ENCODE peak calls at places on chromosomes 3 and 15, in eight cellular contexts. I is GM12892; M is heart left ventricle; H is AML-193; K is fibroblast of mammary gland; X is AG08396; R is iris pigment epithelial cell; E is stimulated activated CD8-positive, alpha-beta memory T cell treated with anti-CD3 and anti-CD28 coated beads, Interleukin-4, amount 100 ng/mL, for 1 hour. S is an unnamed sample.

GRCh38 chr15:68729789-68730201 is 90.9 kb downstream of the ANP32A start:
- DNase-seq in H (no peak), X (no peak), M (peak), E (no peak), K (peak), I (no peak), R (no peak), S (no peak)

GRCh38 chr3:18440053-18440768 is 15.1 kb upstream of the SATB1 start:
- DNase-seq in H (no peak), K (no peak), I (no peak), R (no peak), X (peak), M (no peak), E (no peak), S (no peak)

GRCh38 chr15:40441012-40441735 is 421 bp downstream of the BAHD1 start:
- DNase-seq in H (no peak), R (no peak), E (no peak), X (no peak), M (no peak), I (no peak), K (no peak), S (no peak)

GRCh38 chr3:62777130-62777529 is 98.1 kb downstream of the CADPS start:
- DNase-seq in I (no peak), H (no peak), R (no peak), K (no peak), X (no peak), M (no peak), E (no peak), S (no peak)

GRCh38 chr15:39846108-39846507 is 63.5 kb upstream of the FSIP1 start:
- DNase-seq in R (peak), M (no peak), H (no peak), K (no peak), I (no peak), E (no peak), X (no peak), S (no peak)

GRCh38 chr15:23072633-23073032 is 33.3 kb upstream of the TUBGCP5 start:
- DNase-seq in E (no peak), M (no peak), X (no peak), R (no peak), I (no peak), K (no peak), H (no peak), S (no peak)

GRCh38 chr3:187942658-187943241 is 197.5 kb upstream of the BCL6 start:
- DNase-seq in I (no peak), M (no peak), E (no peak), R (no peak), X (no peak), H (no peak), K (no peak), S (no peak)

GRCh38 chr3:135490219-135490618 is 475.3 kb upstream of the PPP2R3A start:
- DNase-seq in X (no peak), H (no peak), I (no peak), R (no peak), M (no peak), K (no peak), E (no peak), S (no peak)

GRCh38 chr3:71581981-71582611 is 1.4 kb downstream of the FOXP1 start:
- DNase-seq in I (no peak), R (peak), X (peak), E (no peak), K (no peak), H (peak), M (peak), S (peak)

GRCh38 chr15:23565395-23566069 is at the start of gene MKRN3:
- DNase-seq in R (peak), K (no peak), X (no peak), I (no peak), H (no peak), E (peak), M (no peak), S (peak)

GRCh38 chr3:188170461-188171459 is 16.8 kb downstream of the LPP start:
- DNase-seq in M (no peak), I (no peak), E (no peak), K (no peak), R (no peak), X (no peak), H (no peak), S (no peak)

GRCh38 chr15:47934342-47934741 is 186.4 kb upstream of the SLC24A5 start:
- DNase-seq in E (no peak), I (no peak), K (no peak), H (no peak), X (no peak), M (no peak), R (no peak), S (no peak)

GRCh38 chr3:180306691-180307090 is 270.0 kb upstream of the PEX5L start:
- DNase-seq in R (peak), H (no peak), I (no peak), X (peak), M (no peak), K (peak), E (no peak), S (no peak)

GRCh38 chr3:16361087-16361486 is 96.1 kb downstream of the OXNAD1 start:
- DNase-seq in E (no peak), X (no peak), R (no peak), K (no peak), H (no peak), I (no peak), M (no peak), S (no peak)

GRCh38 chr3:99753268-99753975 is 64.2 kb upstream of the CMSS1 start:
- DNase-seq in R (peak), H (peak), I (no peak), M (peak), X (peak), K (peak), E (no peak), S (no peak)

GRCh38 chr3:55623786-55624185 is 136.7 kb upstream of the WNT5A start:
- DNase-seq in H (no peak), I (no peak), M (no peak), E (no peak), K (no peak), R (peak), X (no peak), S (no peak)

GRCh38 chr3:29465836-29466235 is 185.0 kb downstream of the RBMS3 start:
- DNase-seq in H (no peak), I (no peak), E (no peak), R (peak), M (peak), K (peak), X (peak), S (no peak)

GRCh38 chr15:59283717-59284336 is 77.2 kb downstream of the LDHAL6B start:
- DNase-seq in R (no peak), K (no peak), H (no peak), I (no peak), E (no peak), M (no peak), X (no peak), S (no peak)

GRCh38 chr3:52140792-52141191 is 13.4 kb downstream of the POC1A start:
- DNase-seq in E (no peak), I (no peak), K (no peak), R (no peak), M (no peak), H (no peak), X (no peak), S (no peak)

GRCh38 chr15:98799461-98799971 is 151.2 kb downstream of the IGF1R start:
- DNase-seq in M (no peak), E (no peak), H (no peak), I (no peak), X (no peak), K (no peak), R (peak), S (no peak)

GRCh38 chr3:114480442-114480841 is 186.6 kb downstream of the TIGIT start:
- DNase-seq in M (no peak), E (no peak), R (peak), I (no peak), X (no peak), K (peak), H (peak), S (no peak)

GRCh38 chr15:89052474-89052873 is 35.8 kb upstream of the ABHD2 start:
- DNase-seq in I (no peak), M (no peak), X (peak), E (no peak), H (peak), K (peak), R (peak), S (no peak)

GRCh38 chr15:90918835-90919234 is 13.5 kb downstream of the HDDC3 start:
- DNase-seq in K (no peak), M (no peak), R (no peak), E (no peak), X (no peak), I (no peak), H (no peak), S (no peak)

GRCh38 chr3:182921665-182922355 is 58.5 kb downstream of the DCUN1D1 start:
- DNase-seq in K (no peak), H (no peak), E (no peak), X (no peak), R (peak), M (no peak), I (no peak), S (no peak)

S was measured in effector memory CD8-positive, alpha-beta T cell.